ENCODE peak calls at places on chromosomes 2 and 18, in nine cellular contexts. O, M, B, D, S, H, X, J and A are unnamed samples.

GRCh38 chr2:239564587-239564986 is 163.8 kb upstream of the HDAC4 start:
- DNase-seq in O (no peak), M (no peak), B (no peak), D (no peak), S (peak), H (no peak), X (no peak), J (no peak), A (no peak)

GRCh38 chr2:21039080-21039556 is 4.8 kb downstream of the APOB start:
- DNase-seq in O (no peak), M (no peak), B (no peak), D (no peak), S (no peak), H (no peak), X (no peak), J (no peak), A (no peak)

GRCh38 chr2:54657664-54658083 is 65.8 kb upstream of the EML6 start:
- DNase-seq in O (no peak), M (peak), B (peak), D (peak), S (peak), H (peak), X (peak), J (no peak), A (no peak)

GRCh38 chr2:206619011-206619410 is 23.3 kb upstream of the FAM237A start:
- DNase-seq in O (no peak), M (no peak), B (no peak), D (no peak), S (no peak), H (no peak), X (no peak), J (no peak), A (no peak)

GRCh38 chr2:191927991-191928390 is 81.1 kb upstream of the CAVIN2 start:
- DNase-seq in O (no peak), M (no peak), B (no peak), D (no peak), S (no peak), H (no peak), X (peak), J (no peak), A (no peak)

GRCh38 chr2:228774548-228774947 is 496.5 kb downstream of the PID1 start:
- DNase-seq in O (no peak), M (no peak), B (no peak), D (no peak), S (no peak), H (no peak), X (no peak), J (no peak), A (no peak)

GRCh38 chr2:196660264-196660663 is 20.7 kb downstream of the CCDC150 start:
- DNase-seq in O (no peak), M (no peak), B (peak), D (no peak), S (no peak), H (no peak), X (no peak), J (no peak), A (no peak)

GRCh38 chr18:52716926-52717325 is 376.9 kb downstream of the DCC start:
- DNase-seq in O (peak), M (peak), B (no peak), D (peak), S (peak), H (peak), X (no peak), J (no peak), A (no peak)

GRCh38 chr2:235116885-235117492 is 165.2 kb downstream of the SH3BP4 start:
- DNase-seq in O (peak), M (peak), B (peak), D (no peak), S (no peak), H (no peak), X (peak), J (no peak), A (no peak)

GRCh38 chr2:10480359-10480949 is 32.3 kb upstream of the ODC1 start:
- DNase-seq in O (no peak), M (no peak), B (no peak), D (no peak), S (no peak), H (no peak), X (no peak), J (no peak), A (no peak)

GRCh38 chr2:191516260-191516659 is 161.7 kb upstream of the NABP1 start:
- DNase-seq in O (no peak), M (no peak), B (no peak), D (no peak), S (no peak), H (no peak), X (no peak), J (no peak), A (no peak)

GRCh38 chr2:240914645-240915525 is 8.7 kb downstream of the CROCC2 start:
- DNase-seq in O (no peak), M (no peak), B (no peak), D (no peak), S (no peak), H (no peak), X (no peak), J (no peak), A (no peak)

GRCh38 chr2:126947090-126947404 is 48.4 kb downstream of the TEX51 start:
- DNase-seq in O (no peak), M (no peak), B (no peak), D (no peak), S (no peak), H (no peak), X (no peak), J (no peak), A (no peak)

GRCh38 chr2:99775585-99775984 is 285.8 kb upstream of the REV1 start:
- DNase-seq in O (no peak), M (no peak), B (no peak), D (no peak), S (no peak), H (no peak), X (no peak), J (no peak), A (no peak)

GRCh38 chr2:144426981-144427479 is 92.9 kb downstream of the ZEB2 start:
- DNase-seq in O (no peak), M (no peak), B (peak), D (no peak), S (no peak), H (no peak), X (no peak), J (no peak), A (no peak)

GRCh38 chr2:77479895-77480294 is 42.3 kb downstream of the LRRTM4 start:
- DNase-seq in O (no peak), M (no peak), B (no peak), D (no peak), S (no peak), H (no peak), X (no peak), J (no peak), A (no peak)

GRCh38 chr18:22293417-22293816 is 124.0 kb downstream of the GATA6 start:
- DNase-seq in O (no peak), M (no peak), B (peak), D (no peak), S (no peak), H (no peak), X (no peak), J (no peak), A (no peak)

GRCh38 chr2:232900811-232901701 is 31.0 kb downstream of the SNORC start:
- DNase-seq in O (no peak), M (no peak), B (no peak), D (no peak), S (no peak), H (no peak), X (no peak), J (no peak), A (no peak)

GRCh38 chr18:49024408-49024807 is 73.6 kb upstream of the SMAD7 start:
- DNase-seq in O (no peak), M (no peak), B (no peak), D (peak), S (no peak), H (no peak), X (no peak), J (no peak), A (no peak)

GRCh38 chr18:24270937-24271380 is 126.7 kb downstream of the OSBPL1A start:
- DNase-seq in O (no peak), M (no peak), B (no peak), D (no peak), S (no peak), H (peak), X (no peak), J (no peak), A (no peak)

GRCh38 chr2:238379096-238379810 is 47.5 kb upstream of the ASB1 start:
- DNase-seq in O (no peak), M (peak), B (peak), D (no peak), S (no peak), H (no peak), X (peak), J (peak), A (no peak)

GRCh38 chr18:66724664-66725356 is 120.9 kb upstream of the CDH19 start:
- DNase-seq in O (no peak), M (no peak), B (no peak), D (peak), S (peak), H (peak), X (peak), J (no peak), A (no peak)

GRCh38 chr2:89851583-89851905 is 1160.1 kb downstream of the RPIA start:
- DNase-seq in O (no peak), M (no peak), B (no peak), D (no peak), S (no peak), H (no peak), X (no peak), J (no peak), A (no peak)

GRCh38 chr2:99636432-99637034 is 146.7 kb upstream of the REV1 start:
- DNase-seq in O (peak), M (no peak), B (no peak), D (peak), S (peak), H (peak), X (no peak), J (no peak), A (no peak)

GRCh38 chr2:232061265-232061664 is 99.8 kb downstream of the DIS3L2 start:
- DNase-seq in O (no peak), M (no peak), B (no peak), D (no peak), S (no peak), H (no peak), X (no peak), J (no peak), A (no peak)

GRCh38 chr2:61006486-61007105 is 10.9 kb upstream of the PEX13 start:
- DNase-seq in O (no peak), M (no peak), B (no peak), D (no peak), S (no peak), H (no peak), X (no peak), J (no peak), A (no peak)

GRCh38 chr2:71602115-71602495 is 148.7 kb downstream of the DYSF start:
- DNase-seq in O (no peak), M (no peak), B (no peak), D (no peak), S (peak), H (no peak), X (no peak), J (no peak), A (no peak)

GRCh38 chr2:8177550-8177949 is 504.3 kb upstream of the ID2 start:
- DNase-seq in O (no peak), M (no peak), B (no peak), D (no peak), S (no peak), H (no peak), X (no peak), J (no peak), A (no peak)

GRCh38 chr18:23498062-23498582 is 5.2 kb upstream of the RMC1 start:
- DNase-seq in O (no peak), M (no peak), B (no peak), D (no peak), S (no peak), H (no peak), X (no peak), J (no peak), A (no peak)

GRCh38 chr2:181588546-181588945 is 68.4 kb downstream of the CERKL start:
- DNase-seq in O (no peak), M (no peak), B (no peak), D (no peak), S (no peak), H (no peak), X (no peak), J (no peak), A (no peak)

GRCh38 chr2:44233450-44234128 is 41.7 kb upstream of the SLC3A1 start:
- DNase-seq in O (no peak), M (no peak), B (peak), D (no peak), S (no peak), H (no peak), X (no peak), J (no peak), A (no peak)

GRCh38 chr2:164141271-164141670 is 405.5 kb upstream of the FIGN start:
- DNase-seq in O (no peak), M (no peak), B (no peak), D (no peak), S (no peak), H (no peak), X (no peak), J (no peak), A (no peak)

GRCh38 chr2:166464187-166464586 is 29.9 kb downstream of the SCN7A start:
- DNase-seq in O (no peak), M (no peak), B (no peak), D (no peak), S (no peak), H (no peak), X (no peak), J (no peak), A (no peak)